ENCODE peak calls at places on chromosomes 3 and 15, in nine cellular contexts. T is Panc1; A is right cardiac atrium; S is CD8-positive, alpha-beta memory T cell; O is right lobe of liver; R is PC-3; B is fibroblast of lung; G is heart right ventricle; D is spleen. J is an unnamed sample.

GRCh38 chr15:19973718-19974117 is 567.9 kb downstream of the GOLGA6L6 start:
- DNase-seq in O (no peak), A (no peak), D (no peak), G (no peak), R (no peak), B (no peak), T (no peak), S (no peak), J (peak; percentile 5)

GRCh38 chr15:45645026-45645980 is 10.5 kb downstream of the SQOR start:
- DNase-seq in B (peak; percentile 74), A (no peak), G (no peak), S (no peak), T (no peak), O (no peak), R (peak; percentile 86), D (no peak), J (peak; percentile 35)

GRCh38 chr15:101313041-101313761 is 18.2 kb upstream of the SNRPA1 start:
- DNase-seq in S (no peak), D (peak; percentile 69), B (no peak), O (peak; percentile 74), G (no peak), A (no peak), R (no peak), T (no peak), J (no peak)

GRCh38 chr15:77376770-77377169 is 43.1 kb downstream of the PEAK1 start:
- DNase-seq in S (no peak), A (no peak), O (no peak), T (no peak), B (no peak), D (no peak), R (peak; percentile 70), G (no peak), J (no peak)

GRCh38 chr15:66802087-66803001 is 100.3 kb downstream of the SMAD6 start:
- DNase-seq in G (no peak), S (no peak), A (no peak), O (no peak), R (peak; percentile 25), T (no peak), D (no peak), B (peak; percentile 76), J (peak; percentile 49)

GRCh38 chr3:53255360-53255774 is 455 bp downstream of the TKT start:
- DNase-seq in O (peak; percentile 51), D (peak; percentile 92), B (peak; percentile 23), G (peak; percentile 42), T (no peak), A (peak; percentile 45), R (no peak), S (peak; percentile 34), J (no peak)

GRCh38 chr15:37109952-37110630 is 9.7 kb upstream of the MEIS2 start:
- DNase-seq in S (no peak), B (peak; percentile 68), O (peak; percentile 68), R (no peak), A (peak; percentile 68), G (peak; percentile 69), T (no peak), D (no peak), J (peak; percentile 21)

GRCh38 chr3:129240436-129240835 is 9.0 kb upstream of the COPG1 start:
- DNase-seq in R (peak; percentile 46), T (no peak), D (no peak), B (peak; percentile 24), S (no peak), O (no peak), A (no peak), G (no peak), J (no peak)

GRCh38 chr3:134030382-134030753 is 643 bp upstream of the SLCO2A1 start:
- DNase-seq in A (peak; percentile 31), S (no peak), O (no peak), G (no peak), R (no peak), T (no peak), B (no peak), D (no peak), J (no peak)

GRCh38 chr3:184889312-184889904 is 77.4 kb downstream of the VPS8 start:
- DNase-seq in D (no peak), B (no peak), O (no peak), S (no peak), T (no peak), R (no peak), A (no peak), G (no peak), J (no peak)

GRCh38 chr3:133259767-133260166 is 140.1 kb upstream of the BFSP2 start:
- DNase-seq in G (no peak), A (no peak), D (no peak), S (no peak), B (no peak), T (no peak), O (no peak), R (no peak), J (no peak)

GRCh38 chr3:59386165-59386564 is 336.3 kb upstream of the CFAP20DC start:
- DNase-seq in A (no peak), D (no peak), O (no peak), S (no peak), G (no peak), R (no peak), T (no peak), B (no peak), J (no peak)

GRCh38 chr15:59138243-59138642 is 33.3 kb downstream of the CCNB2 start:
- DNase-seq in R (peak; percentile 47), S (peak; percentile 31), B (peak; percentile 25), T (peak; percentile 15), D (peak; percentile 87), G (peak; percentile 40), A (peak; percentile 32), O (peak; percentile 58), J (peak; percentile 45)

GRCh38 chr3:141384575-141384974 is 16.3 kb downstream of the ZBTB38 start:
- DNase-seq in O (no peak), A (no peak), G (no peak), T (no peak), B (no peak), R (no peak), S (no peak), D (no peak), J (no peak)

GRCh38 chr3:134145183-134145582 is 105.5 kb downstream of the RYK start:
- DNase-seq in G (no peak), D (no peak), A (no peak), T (no peak), R (no peak), B (no peak), O (no peak), S (no peak), J (no peak)

GRCh38 chr3:40504636-40505430 is 1.0 kb upstream of the ZNF620 start:
- DNase-seq in B (peak; percentile 93), O (no peak), T (peak; percentile 76), R (peak; percentile 97), A (peak; percentile 19), G (no peak), S (no peak), D (no peak), J (peak; percentile 82)

GRCh38 chr3:61162965-61163364 is 88.3 kb downstream of the FHIT start:
- DNase-seq in O (peak; percentile 69), D (no peak), R (no peak), T (no peak), G (no peak), S (no peak), A (no peak), B (no peak), J (no peak)
- H3K27me3 ChIP-seq in O (no peaks in the 10 kb centered on the region), D (no peaks in the 10 kb centered on the region), R (no peaks in the 10 kb centered on the region), T (no peaks in the 10 kb centered on the region), G (no peaks in the 10 kb centered on the region), S (no peaks in the 10 kb centered on the region), A (no peaks in the 10 kb centered on the region), B (no peaks in the 10 kb centered on the region), J (no peaks in the 10 kb centered on the region)

GRCh38 chr15:25175789-25176615 is 221.2 kb downstream of the SNRPN start:
- DNase-seq in R (no peak), D (peak; percentile 56), G (no peak), S (no peak), O (no peak), T (no peak), B (no peak), A (peak; percentile 4), J (no peak)
- H3K9me3 ChIP-seq in R (peaks cover 5% of the 10 kb centered on the region), D (peaks cover 77% of the 10 kb centered on the region), G (peaks cover 90% of the 10 kb centered on the region), S (peaks cover 6% of the 10 kb centered on the region), O (no peaks in the 10 kb centered on the region), T (no peaks in the 10 kb centered on the region), B (no peaks in the 10 kb centered on the region), A (peaks cover 2% of the 10 kb centered on the region), J (no peaks in the 10 kb centered on the region)

GRCh38 chr3:115860766-115861165 is 237.5 kb downstream of the GAP43 start:
- DNase-seq in G (no peak), A (no peak), O (no peak), D (no peak), S (no peak), T (no peak), R (no peak), B (no peak), J (no peak)

GRCh38 chr3:115861166-115861733 is 237.9 kb downstream of the GAP43 start:
- DNase-seq in R (no peak), O (no peak), T (no peak), S (no peak), A (no peak), G (no peak), D (no peak), B (no peak), J (no peak)

GRCh38 chr3:115857518-115858136 is 234.3 kb downstream of the GAP43 start:
- DNase-seq in T (no peak), S (no peak), A (no peak), G (no peak), B (peak; percentile 35), D (no peak), O (no peak), R (no peak), J (no peak)

GRCh38 chr3:115862099-115862498 is 238.8 kb downstream of the GAP43 start:
- DNase-seq in G (no peak), D (no peak), O (no peak), B (no peak), A (no peak), R (no peak), T (no peak), S (no peak), J (no peak)

DNA sequence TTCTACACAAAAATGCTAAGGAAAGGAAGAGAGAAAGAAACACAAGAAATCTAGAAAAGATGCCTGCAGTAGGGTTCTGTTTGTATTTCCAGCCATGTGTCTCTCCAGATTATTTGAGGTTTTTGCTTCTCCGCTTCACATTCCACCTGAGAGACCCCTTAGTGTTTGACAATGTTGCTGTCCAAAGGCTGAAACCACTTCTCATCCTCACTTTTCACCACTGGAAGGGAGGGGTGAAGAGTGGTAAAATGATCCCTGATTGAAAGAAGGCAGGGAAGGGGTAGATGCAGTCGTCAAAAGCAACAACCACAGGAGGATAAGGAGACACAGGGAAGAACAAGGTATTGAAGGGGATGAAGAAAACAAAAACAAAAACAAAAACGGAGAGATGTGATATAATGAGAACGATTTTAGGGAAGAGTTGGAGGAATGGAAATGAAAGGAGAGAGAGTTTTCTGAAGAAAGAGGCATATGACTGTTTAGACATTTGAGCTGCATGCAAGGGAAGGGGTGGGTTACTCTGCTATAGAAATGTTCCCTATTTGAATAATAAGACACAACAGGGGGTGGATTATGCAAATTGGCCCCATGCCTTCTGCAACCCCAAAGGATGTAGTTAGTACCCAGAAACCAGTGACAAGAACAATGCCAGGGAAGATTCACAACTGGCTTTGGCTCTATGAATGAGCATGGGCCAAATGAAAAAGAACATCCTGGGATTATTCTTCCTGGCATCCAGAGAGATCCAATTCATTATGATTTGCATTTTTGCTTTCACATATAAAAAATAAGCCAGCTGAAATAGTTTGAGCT is 235.9 kb downstream of the GAP43 start:
- DNase-seq in G (no peak), T (no peak), B (no peak), O (no peak), D (no peak), S (no peak), A (no peak), R (no peak), J (no peak)
- H3K4me3 ChIP-seq in G (no peak overlapping the region), T (no peak overlapping the region), B (no peak overlapping the region), O (no peak overlapping the region), D (no peak overlapping the region), S (no peak overlapping the region), A (no peak overlapping the region), R (no peak overlapping the region), J (no peak overlapping the region)

GRCh38 chr3:10822708-10823515 is 6.9 kb downstream of the SLC6A11 start:
- DNase-seq in S (no peak), O (no peak), R (no peak), T (no peak), A (no peak), D (no peak), B (no peak), G (no peak), J (no peak)
- H3K27me3 ChIP-seq in S (no peaks in the 10 kb centered on the region), O (no peaks in the 10 kb centered on the region), R (no peaks in the 10 kb centered on the region), T (peaks cover 4% of the 10 kb centered on the region), A (no peaks in the 10 kb centered on the region), D (no peaks in the 10 kb centered on the region), B (peaks cover 2% of the 10 kb centered on the region), G (peaks cover 4% of the 10 kb centered on the region), J (no peaks in the 10 kb centered on the region)